ENCODE peak calls at places on chromosomes 13 and 19, in five cellular contexts. N is heart right ventricle; I is thoracic aorta; F is adipocyte; V is CD8-positive, alpha-beta T cell. C is an unnamed sample.

GRCh38 chr19:16027528-16027927 is 48.8 kb upstream of the TPM4 start:
- DNase-seq in F (no peak), V (no peak), I (no peak), N (no peak), C (no peak)

GRCh38 chr19:55031178-55031577 is 6.9 kb downstream of the GP6 start:
- DNase-seq in I (no peak), F (no peak), N (no peak), V (no peak), C (no peak)

GRCh38 chr13:62613819-62614218 is 1198.2 kb upstream of the PCDH20 start:
- DNase-seq in N (no peak), V (no peak), I (no peak), F (peak), C (no peak)

GRCh38 chr19:4730740-4731171 is 7.1 kb upstream of the DPP9 start:
- DNase-seq in N (no peak), F (peak), V (peak), I (no peak), C (no peak)

GRCh38 chr13:104577029-104577820 is 1511.0 kb upstream of the SLC10A2 start:
- DNase-seq in N (no peak), F (no peak), I (no peak), V (no peak), C (no peak)

GRCh38 chr19:39759457-39760184 is 19.0 kb upstream of the LEUTX start:
- DNase-seq in N (no peak), V (no peak), I (no peak), F (no peak), C (no peak)

GRCh38 chr13:23999411-23999810 is 102.1 kb upstream of the C1QTNF9B start:
- DNase-seq in V (no peak), I (no peak), N (no peak), F (no peak), C (no peak)

GRCh38 chr19:5967994-5968430 is 9.9 kb downstream of the RANBP3 start:
- DNase-seq in N (peak), V (peak), I (no peak), F (peak), C (peak)

GRCh38 chr19:32599736-32600157 is 18.8 kb downstream of the PDCD5 start:
- DNase-seq in N (peak), I (no peak), F (peak), V (peak), C (peak)

GRCh38 chr19:46376241-46377153 is 29.6 kb downstream of the PPP5C start:
- DNase-seq in V (no peak), F (no peak), N (no peak), I (no peak), C (no peak)

GRCh38 chr19:55210120-55210493 is 806 bp upstream of the PTPRH start:
- DNase-seq in V (no peak), N (no peak), F (peak), I (no peak), C (peak)

GRCh38 chr19:52343548-52343947 is 7.5 kb downstream of the ZNF610 start:
- DNase-seq in F (peak), V (peak), N (peak), I (no peak), C (no peak)

GRCh38 chr13:61884830-61885229 is 469.2 kb upstream of the PCDH20 start:
- DNase-seq in V (no peak), I (no peak), N (no peak), F (no peak), C (no peak)

GRCh38 chr19:27918818-27919217 is 1294.1 kb downstream of the UQCRFS1 start:
- DNase-seq in I (no peak), N (no peak), V (no peak), F (no peak), C (no peak)

GRCh38 chr19:38557205-38557799 is 60.5 kb downstream of the MAP4K1 start:
- DNase-seq in V (peak), F (no peak), N (no peak), I (no peak), C (no peak)

GRCh38 chr13:42420304-42420703 is 148.4 kb downstream of the AKAP11 start:
- DNase-seq in I (no peak), N (no peak), F (no peak), V (no peak), C (no peak)

GRCh38 chr19:53865523-53865917 is 2.2 kb upstream of the MYADM start:
- DNase-seq in I (no peak), F (no peak), N (no peak), V (peak), C (no peak)

GRCh38 chr13:23984541-23984940 is 87.2 kb upstream of the C1QTNF9B start:
- DNase-seq in V (no peak), F (no peak), I (no peak), N (no peak), C (no peak)

GRCh38 chr13:83935566-83935965 is 53.3 kb upstream of the SLITRK1 start:
- DNase-seq in I (no peak), N (no peak), F (no peak), V (no peak), C (no peak)

GRCh38 chr13:41652735-41653361 is 195.5 kb downstream of the RGCC start:
- DNase-seq in F (peak), V (peak), I (no peak), N (peak), C (no peak)

GRCh38 chr19:13022859-13023636 is 27.8 kb downstream of the NFIX start:
- DNase-seq in I (no peak), V (no peak), F (peak), N (peak), C (peak)

GRCh38 chr19:45402469-45403070 is 2.3 kb downstream of the PPP1R13L start:
- DNase-seq in F (peak), V (peak), N (no peak), I (no peak), C (no peak)

GRCh38 chr19:1512671-1513491 is at the start of gene ADAMTSL5:
- DNase-seq in I (no peak), F (peak), N (peak), V (peak), C (no peak)

GRCh38 chr19:4374451-4375163 is 25.7 kb downstream of the SH3GL1 start:
- DNase-seq in F (peak), I (peak), V (no peak), N (peak), C (peak)

GRCh38 chr13:26249551-26249950 is 4.4 kb upstream of the CDK8 start:
- DNase-seq in N (no peak), I (no peak), V (no peak), F (no peak), C (no peak)

GRCh38 chr19:36436531-36436930 is 18.1 kb upstream of the ZFP82 start:
- DNase-seq in F (peak), N (no peak), I (no peak), V (no peak), C (no peak)

GRCh38 chr13:21825186-21825585 is 154.3 kb downstream of the FGF9 start:
- DNase-seq in I (no peak), F (no peak), N (no peak), V (no peak), C (no peak)

GRCh38 chr13:49098198-49098597 is 121.9 kb upstream of the MLNR start:
- DNase-seq in I (peak), V (no peak), F (peak), N (peak), C (peak)

GRCh38 chr19:41324921-41325639 is 15.1 kb downstream of the CCDC97 start:
- DNase-seq in V (peak), F (peak), N (peak), I (peak), C (peak)

GRCh38 chr19:19372656-19373416 is 32.6 kb upstream of the GATAD2A start:
- DNase-seq in V (peak), N (peak), F (peak), I (no peak), C (no peak)

GRCh38 chr19:49546825-49547565 is 19.2 kb downstream of the RCN3 start:
- DNase-seq in F (peak), I (peak), V (peak), N (peak), C (peak)

GRCh38 chr19:49986354-49986753 is 25.4 kb upstream of the SIGLEC11 start:
- DNase-seq in I (no peak), N (no peak), V (no peak), F (no peak), C (no peak)

GRCh38 chr13:111202745-111203144 is 87.6 kb downstream of the ARHGEF7 start:
- DNase-seq in V (no peak), F (peak), I (no peak), N (peak), C (peak)

GRCh38 chr13:94749162-94749561 is 36.8 kb upstream of the SOX21 start:
- DNase-seq in I (no peak), V (no peak), N (no peak), F (no peak), C (no peak)

GRCh38 chr19:17796013-17796837 is 1.3 kb downstream of the B3GNT3 start:
- DNase-seq in F (no peak), I (no peak), N (no peak), V (no peak), C (no peak)

GRCh38 chr13:44347905-44348304 is 25.7 kb upstream of the SERP2 start:
- DNase-seq in F (peak), N (no peak), V (no peak), I (no peak), C (no peak)

GRCh38 chr19:48480151-48480475 is 10.9 kb downstream of the CYTH2 start:
- DNase-seq in I (no peak), V (peak), N (peak), F (no peak), C (no peak)
- H3K4me3 ChIP-seq in I (peak), V (peak), N (peak), F (peak), C (peak)

DNA sequence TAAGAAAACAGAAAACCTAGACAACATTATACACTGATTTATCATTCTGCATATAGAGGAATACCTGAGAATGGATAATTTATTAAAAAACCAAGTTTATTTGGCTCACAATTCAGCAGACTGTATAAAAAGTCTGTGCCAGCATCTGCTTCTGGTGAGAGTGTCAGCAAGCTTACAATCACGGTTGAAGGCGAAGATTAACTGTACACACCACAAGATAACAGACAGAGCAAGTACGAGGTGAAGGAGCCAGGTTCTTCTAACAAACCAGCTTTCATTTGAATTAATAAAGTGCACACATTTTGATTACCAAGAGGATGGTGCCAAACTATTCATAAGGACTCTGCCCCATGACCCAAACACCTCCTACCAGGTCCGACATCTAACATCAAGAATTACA is 28.8 kb downstream of the ZNF91 start:
- DNase-seq in I (no peak), V (no peak), F (no peak), N (no peak), C (no peak)
- H3K4me3 ChIP-seq in I (no peak), V (no peak), F (peak), N (no peak), C (no peak)

GRCh38 chr19:48394331-48395169 is 1.1 kb downstream of the GRIN2D start:
- DNase-seq in F (no peak), N (no peak), I (no peak), V (no peak), C (no peak)
- H3K4me3 ChIP-seq in F (peak), N (no peak), I (no peak), V (no peak), C (peak)

DNA sequence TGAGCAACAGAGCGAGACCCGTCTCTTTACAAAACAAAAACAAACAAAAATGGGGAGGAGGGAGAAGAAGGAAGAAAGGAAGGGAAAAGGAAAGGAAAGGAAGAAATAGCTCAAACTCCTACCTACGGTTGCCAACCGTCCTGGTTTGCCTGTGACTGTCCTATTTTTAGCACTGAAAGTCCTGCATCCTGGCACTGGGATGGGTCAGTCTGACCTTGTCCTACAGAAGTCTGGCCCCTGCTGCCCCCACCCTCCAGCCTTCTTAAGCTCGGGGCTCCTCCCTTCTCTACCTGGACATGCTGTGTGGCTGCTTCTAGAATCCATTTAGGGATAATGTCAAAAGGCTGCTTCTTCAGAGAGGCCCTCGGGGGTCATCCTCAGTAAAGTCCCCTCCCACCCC is 1.2 kb upstream of the STXBP2 start:
- DNase-seq in N (no peak), I (no peak), F (no peak), V (no peak), C (no peak)
- H3K4me3 ChIP-seq in N (no peak), I (no peak), F (no peak), V (no peak), C (no peak)

GRCh38 chr13:20566917-20567755 is at the start of gene IFT88:
- DNase-seq in V (peak), F (peak), I (peak), N (peak), C (peak)

GRCh38 chr13:20570540-20570939 is 3.6 kb downstream of the IFT88 start:
- DNase-seq in N (no peak), F (peak), V (no peak), I (no peak), C (peak)

GRCh38 chr13:20565120-20565736 is 1.7 kb upstream of the IFT88 start:
- DNase-seq in N (no peak), V (no peak), I (no peak), F (no peak), C (no peak)

GRCh38 chr13:20566424-20566916 is 487 bp upstream of the IFT88 start:
- DNase-seq in V (no peak), N (no peak), I (peak), F (no peak), C (peak)

GRCh38 chr13:20567881-20568528 is 1.0 kb downstream of the IFT88 start:
- DNase-seq in N (no peak), F (peak), I (no peak), V (no peak), C (no peak)
- H3K4me3 ChIP-seq in N (peak), F (peak), I (peak), V (peak), C (peak)

DNA sequence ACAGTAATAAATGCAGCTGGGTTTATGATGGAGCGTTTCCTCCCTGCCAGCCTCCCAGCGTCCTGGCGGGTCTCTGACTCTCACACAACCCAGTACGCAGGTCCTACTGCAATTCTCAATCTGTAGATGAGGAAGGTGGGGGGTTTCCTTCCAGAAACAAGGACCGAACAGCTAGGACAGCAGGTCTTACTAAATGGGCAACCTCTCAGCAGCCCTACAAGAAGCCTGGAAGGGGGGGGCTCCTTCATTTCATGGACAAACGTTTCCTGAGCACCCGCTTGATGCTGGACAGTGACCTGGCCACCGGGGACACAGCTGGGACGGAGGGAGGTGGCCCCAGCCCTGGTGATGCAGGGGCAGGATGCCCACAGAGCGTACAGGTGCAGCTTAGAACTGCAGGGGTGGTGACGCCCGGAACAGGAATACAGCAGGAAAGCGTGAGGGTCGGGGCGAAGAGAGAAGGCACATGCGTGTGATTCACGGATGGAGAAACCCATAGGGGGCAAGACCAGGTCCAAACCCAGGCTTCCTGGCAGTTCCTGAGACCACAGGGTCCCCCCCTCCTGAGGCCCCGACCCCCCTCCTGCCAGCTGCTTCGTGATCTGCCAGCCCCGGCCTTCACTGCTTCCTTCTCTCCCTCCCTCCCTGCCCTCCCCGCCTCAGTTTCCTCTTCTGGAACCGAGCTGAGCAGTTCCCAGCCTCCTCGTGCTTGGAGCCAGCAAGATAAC is 732 bp upstream of the C2CD4C start:
- DNase-seq in V (no peak), F (peak), N (no peak), I (no peak), C (no peak)
- H3K4me3 ChIP-seq in V (peak), F (no peak), N (peak), I (peak), C (peak)

C was measured in skeletal muscle cell.